ENCODE peak calls at places on chromosomes 5 and 9, in four cellular contexts. H is body of pancreas, C is foreskin fibroblast, V is bronchial epithelial cell. Y is an unnamed sample.

GRCh38 chr5:135307143-135307903 is 91.7 kb downstream of the MACROH2A1 start:
- DNase-seq in H (no peak), C (no peak), V (no peak), Y (no peak)

GRCh38 chr9:134867917-134868750 is 12.5 kb upstream of the FCN2 start:
- DNase-seq in H (no peak), C (no peak), V (no peak), Y (no peak)

GRCh38 chr5:1005904-1006655 is 2.5 kb upstream of the NKD2 start:
- DNase-seq in H (no peak), C (no peak), V (no peak), Y (no peak)

GRCh38 chr5:1322955-1323802 is 21.7 kb downstream of the CLPTM1L start:
- DNase-seq in H (no peak), C (no peak), V (no peak), Y (no peak)

GRCh38 chr5:429453-430188 is 13.4 kb upstream of the EXOC3 start:
- DNase-seq in H (no peak), C (peak; percentile 90), V (no peak), Y (peak; percentile 63)

GRCh38 chr5:28896949-28897348 is 1858.6 kb upstream of the CDH9 start:
- DNase-seq in H (no peak), C (no peak), V (peak; percentile 9), Y (no peak)

GRCh38 chr9:127398715-127399400 is 1.9 kb downstream of the SLC2A8 start:
- DNase-seq in H (no peak), C (no peak), V (no peak), Y (no peak)

GRCh38 chr5:74342948-74343682 is 297.4 kb downstream of the ENC1 start:
- DNase-seq in H (no peak), C (no peak), V (peak; percentile 89), Y (no peak)

GRCh38 chr5:171598279-171599152 is 179.1 kb downstream of the FGF18 start:
- DNase-seq in H (no peak), C (no peak), V (no peak), Y (no peak)

GRCh38 chr5:56329652-56330051 is 96.5 kb upstream of the ANKRD55 start:
- DNase-seq in H (no peak), C (no peak), V (peak; percentile 79), Y (no peak)

GRCh38 chr5:23820764-23821471 is 313.5 kb downstream of the PRDM9 start:
- DNase-seq in H (no peak), C (peak; percentile 37), V (peak; percentile 53), Y (no peak)

GRCh38 chr5:173018352-173018751 is 34.8 kb downstream of the ATP6V0E1 start:
- DNase-seq in H (peak; percentile 28), C (no peak), V (no peak), Y (no peak)

GRCh38 chr5:400282-401215 is 42.4 kb upstream of the EXOC3 start:
- DNase-seq in H (peak; percentile 1), C (peak; percentile 93), V (no peak), Y (peak; percentile 98)

GRCh38 chr5:52043137-52043536 is 659.9 kb downstream of the ISL1 start:
- DNase-seq in H (no peak), C (no peak), V (no peak), Y (no peak)

GRCh38 chr5:60674670-60675069 is 25.3 kb downstream of the DEPDC1B start:
- DNase-seq in H (no peak), C (peak; percentile 23), V (no peak), Y (no peak)

GRCh38 chr5:151896041-151896691 is 28.5 kb downstream of the GLRA1 start:
- DNase-seq in H (no peak), C (peak; percentile 6), V (peak; percentile 92), Y (peak; percentile 3)

GRCh38 chr9:38251036-38251335 is 141.5 kb upstream of the ALDH1B1 start:
- DNase-seq in H (no peak), C (no peak), V (no peak), Y (no peak)

GRCh38 chr5:39014544-39014943 is 59.7 kb downstream of the RICTOR start:
- DNase-seq in H (no peak), C (peak; percentile 86), V (peak; percentile 70), Y (peak; percentile 17)

GRCh38 chr9:98707158-98708102 is 1.3 kb downstream of the GABBR2 start:
- DNase-seq in H (peak; percentile 51), C (peak; percentile 86), V (peak; percentile 45), Y (peak; percentile 16)

GRCh38 chr5:98144710-98145109 is 628.8 kb upstream of the RGMB start:
- DNase-seq in H (no peak), C (peak; percentile 30), V (peak; percentile 91), Y (no peak)

GRCh38 chr5:44002381-44002901 is 386.8 kb downstream of the FGF10 start:
- DNase-seq in H (peak; percentile 92), C (peak; percentile 73), V (peak; percentile 59), Y (no peak)

GRCh38 chr9:133478851-133479711 is at the start of gene SLC2A6:
- DNase-seq in H (peak; percentile 87), C (peak; percentile 94), V (peak; percentile 68), Y (no peak)
- H3K4me3 ChIP-seq in H (peak within 1 kb of the TSS; percentile 15), C (peak within 1 kb of the TSS; percentile 63), V (peak within 1 kb of the TSS; percentile 54), Y (peak within 1 kb of the TSS; percentile 54)

GRCh38 chr9:124037790-124038189 is 26.2 kb downstream of the LHX2 start:
- DNase-seq in H (no peak), C (no peak), V (no peak), Y (no peak)
- TF ChIP-seq CTCF in H (no peak), C (peak; percentile 6), V (no peak), Y (peak; percentile 35)

GRCh38 chr5:31232273-31232888 is 38.9 kb downstream of the CDH6 start:
- DNase-seq in H (peak; percentile 16), C (peak; percentile 60), V (peak; percentile 62), Y (peak; percentile 23)

GRCh38 chr5:31236339-31236738 is 42.9 kb downstream of the CDH6 start:
- DNase-seq in H (no peak), C (no peak), V (no peak), Y (no peak)

GRCh38 chr5:31226651-31227050 is 33.2 kb downstream of the CDH6 start:
- DNase-seq in H (no peak), C (no peak), V (no peak), Y (no peak)

GRCh38 chr5:31235381-31235780 is 41.9 kb downstream of the CDH6 start:
- DNase-seq in H (no peak), C (peak; percentile 13), V (no peak), Y (no peak)

DNA sequence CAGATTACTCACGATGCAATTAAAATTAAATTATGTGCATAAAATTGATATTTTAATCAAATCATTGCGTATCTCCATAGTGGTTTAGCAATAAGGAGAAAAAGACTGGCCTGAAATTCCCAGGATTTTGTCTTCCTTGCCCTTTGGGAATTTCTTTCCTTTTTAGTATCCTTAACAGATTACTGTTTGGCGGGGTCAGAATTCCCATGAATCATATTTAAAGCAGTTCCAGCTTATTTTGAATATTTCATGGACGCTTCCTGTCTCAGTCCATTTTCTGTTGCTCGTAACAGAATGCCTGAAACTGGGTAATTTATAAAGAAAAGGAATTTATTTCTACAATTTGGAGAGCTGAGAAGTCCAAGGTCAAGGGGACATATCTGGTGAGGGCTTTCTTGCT is 37.7 kb downstream of the CDH6 start:
- DNase-seq in H (no peak), C (no peak), V (no peak), Y (no peak)
- H3K4me3 ChIP-seq in H (no peak overlapping the region), C (no peak overlapping the region), V (no peak overlapping the region), Y (no peak overlapping the region)

DNA sequence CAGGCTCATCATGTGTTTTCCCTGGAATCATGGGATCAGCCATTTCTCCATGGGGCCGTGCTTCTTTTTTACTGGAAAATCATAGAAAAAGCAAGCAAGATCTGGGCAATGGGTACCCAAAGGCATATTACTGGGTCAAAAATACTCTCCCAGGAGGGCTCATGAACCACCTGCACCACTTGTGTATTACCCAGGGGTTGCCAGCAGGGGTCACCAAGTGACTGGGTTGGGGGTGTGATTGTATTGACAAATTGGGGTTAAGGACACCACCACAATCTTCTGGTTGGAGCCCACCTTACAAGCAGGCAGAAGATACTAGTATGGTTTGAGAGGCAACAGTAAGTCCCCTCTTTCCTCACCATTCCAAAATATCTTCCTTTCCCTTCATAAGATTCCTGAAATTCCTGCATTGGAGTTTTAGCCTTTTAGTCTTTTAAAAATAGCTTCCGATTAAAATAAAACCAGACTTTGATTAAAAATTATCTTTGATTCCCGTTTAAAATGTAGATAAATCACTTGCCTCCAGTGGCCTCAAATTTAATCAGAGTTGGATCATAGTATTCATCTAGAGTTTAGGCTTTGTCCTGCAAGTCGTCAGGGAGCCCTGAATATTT is 603.3 kb downstream of the KIF4B start:
- DNase-seq in H (peak; percentile 13), C (peak; percentile 2), V (no peak), Y (no peak)
- TF ChIP-seq CTCF in H (peak; percentile 44), C (peak; percentile 72), V (peak; percentile 26), Y (peak; percentile 76)

GRCh38 chr5:149552761-149553160 is 1.5 kb upstream of the CSNK1A1 start:
- DNase-seq in H (no peak), C (no peak), V (no peak), Y (no peak)
- H3K4me3 ChIP-seq in H (no peak overlapping the region), C (no peak overlapping the region), V (no peak overlapping the region), Y (no peak overlapping the region)

GRCh38 chr9:85260288-85260687 is 481.5 kb downstream of the AGTPBP1 start:
- DNase-seq in H (no peak), C (no peak), V (no peak), Y (no peak)
- TF ChIP-seq CTCF in H (no peak), C (no peak), V (no peak), Y (no peak)

GRCh38 chr9:122126340-122127333 is 32.9 kb downstream of the NDUFA8 start:
- DNase-seq in H (no peak), C (peak; percentile 77), V (no peak), Y (no peak)
- H3K4me3 ChIP-seq in H (no peak overlapping the region), C (peak overlapping the region; percentile 48), V (peak overlapping the region; percentile 15), Y (peak overlapping the region; percentile 45)

DNA sequence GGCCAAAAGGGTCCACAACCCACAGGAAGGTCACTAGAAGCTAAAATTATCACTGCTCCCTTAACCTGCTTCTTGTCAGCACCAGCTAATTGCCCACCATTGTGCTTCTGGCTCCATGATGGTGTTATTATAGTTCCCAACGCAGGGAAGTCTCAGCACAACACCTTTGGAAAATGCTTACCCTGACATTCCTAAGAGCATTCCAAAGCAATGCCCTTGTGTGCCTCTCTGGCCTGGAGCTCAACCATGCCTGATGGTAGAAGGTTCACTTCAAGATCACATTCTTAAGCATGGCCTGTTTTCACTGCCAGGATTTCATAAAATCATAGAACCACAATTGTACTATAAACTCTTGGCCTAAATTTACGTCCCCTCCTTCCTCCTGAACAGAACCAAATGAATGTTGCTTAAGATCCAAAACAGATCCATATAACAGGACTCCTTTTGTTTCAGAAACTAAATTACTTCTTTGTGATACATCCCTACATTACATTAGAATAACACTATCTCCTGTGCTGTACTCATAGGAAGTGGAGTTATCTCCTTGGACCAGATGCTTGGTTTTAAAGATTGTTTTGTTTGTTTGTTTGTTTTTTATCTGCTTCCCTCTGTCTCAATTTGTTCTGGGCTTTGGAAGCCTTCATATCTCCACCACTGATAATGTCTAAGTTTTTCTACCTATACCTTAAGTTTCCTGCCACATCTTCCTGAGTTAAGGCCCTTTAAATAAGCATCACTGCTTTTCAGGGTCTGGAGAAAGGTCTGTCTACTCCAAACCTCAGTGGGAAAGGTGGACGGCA is 32.1 kb downstream of the ARL15 start:
- DNase-seq in H (no peak), C (no peak), V (no peak), Y (no peak)
- TF ChIP-seq CTCF in H (no peak), C (no peak), V (no peak), Y (no peak)

GRCh38 chr5:62328772-62329491 is 22.9 kb downstream of the KIF2A start:
- DNase-seq in H (no peak), C (no peak), V (no peak), Y (no peak)
- H3K4me3 ChIP-seq in H (no peak overlapping the region), C (no peak overlapping the region), V (no peak overlapping the region), Y (no peak overlapping the region)